ENCODE peak calls at places on chromosomes 2 and 18, in ten cellular contexts. One of them, this sample, is unnamed.

GRCh38 chr2:141699573-141699972 is 431.2 kb downstream of the LRP1B start:
- DNase-seq in tibial nerve: no peak
- DNase-seq in heart left ventricle: no peak
- DNase-seq in GM13977: no peak
- DNase-seq in GM20000: no peak
- DNase-seq in Peyer's patch: no peak
- DNase-seq in heart right ventricle: no peak
- DNase-seq in cardiac muscle cell: no peak
- DNase-seq in adrenal gland: no peak
- DNase-seq in HL-60: no peak
- DNase-seq in this sample: no peak

GRCh38 chr2:170716851-170717598 is 1.9 kb downstream of the SP5 start:
- DNase-seq in tibial nerve: no peak
- DNase-seq in heart left ventricle: peak
- DNase-seq in GM13977: peak
- DNase-seq in GM20000: peak
- DNase-seq in Peyer's patch: peak
- DNase-seq in heart right ventricle: peak
- DNase-seq in cardiac muscle cell: peak
- DNase-seq in adrenal gland: peak
- DNase-seq in HL-60: no peak
- DNase-seq in this sample: peak

GRCh38 chr2:208358758-208359631 is 47.6 kb upstream of the PTH2R start:
- DNase-seq in tibial nerve: no peak
- DNase-seq in heart left ventricle: no peak
- DNase-seq in GM13977: no peak
- DNase-seq in GM20000: no peak
- DNase-seq in Peyer's patch: no peak
- DNase-seq in heart right ventricle: no peak
- DNase-seq in cardiac muscle cell: peak
- DNase-seq in adrenal gland: no peak
- DNase-seq in HL-60: peak
- DNase-seq in this sample: no peak

GRCh38 chr2:187552959-187553681 is 1.1 kb downstream of the TFPI start:
- DNase-seq in tibial nerve: no peak
- DNase-seq in heart left ventricle: no peak
- DNase-seq in GM13977: no peak
- DNase-seq in GM20000: no peak
- DNase-seq in Peyer's patch: no peak
- DNase-seq in heart right ventricle: no peak
- DNase-seq in cardiac muscle cell: peak
- DNase-seq in adrenal gland: no peak
- DNase-seq in HL-60: no peak
- DNase-seq in this sample: no peak

GRCh38 chr2:47173986-47174730 is 19.1 kb upstream of the STPG4 start:
- DNase-seq in tibial nerve: no peak
- DNase-seq in heart left ventricle: no peak
- DNase-seq in GM13977: no peak
- DNase-seq in GM20000: no peak
- DNase-seq in Peyer's patch: no peak
- DNase-seq in heart right ventricle: no peak
- DNase-seq in cardiac muscle cell: no peak
- DNase-seq in adrenal gland: no peak
- DNase-seq in HL-60: no peak
- DNase-seq in this sample: no peak

GRCh38 chr18:8283901-8284585 is 325.2 kb upstream of the RAB12 start:
- DNase-seq in tibial nerve: no peak
- DNase-seq in heart left ventricle: no peak
- DNase-seq in GM13977: no peak
- DNase-seq in GM20000: no peak
- DNase-seq in Peyer's patch: no peak
- DNase-seq in heart right ventricle: no peak
- DNase-seq in cardiac muscle cell: peak
- DNase-seq in adrenal gland: no peak
- DNase-seq in HL-60: no peak
- DNase-seq in this sample: no peak

GRCh38 chr2:146004470-146004869 is 1484.6 kb upstream of the ZEB2 start:
- DNase-seq in tibial nerve: no peak
- DNase-seq in heart left ventricle: no peak
- DNase-seq in GM13977: no peak
- DNase-seq in GM20000: no peak
- DNase-seq in Peyer's patch: no peak
- DNase-seq in heart right ventricle: no peak
- DNase-seq in cardiac muscle cell: peak
- DNase-seq in adrenal gland: no peak
- DNase-seq in HL-60: no peak
- DNase-seq in this sample: no peak

GRCh38 chr2:134140251-134140661 is 113.6 kb upstream of the MGAT5 start:
- DNase-seq in tibial nerve: no peak
- DNase-seq in heart left ventricle: no peak
- DNase-seq in GM13977: no peak
- DNase-seq in GM20000: no peak
- DNase-seq in Peyer's patch: peak
- DNase-seq in heart right ventricle: no peak
- DNase-seq in cardiac muscle cell: no peak
- DNase-seq in adrenal gland: no peak
- DNase-seq in HL-60: no peak
- DNase-seq in this sample: no peak

GRCh38 chr2:64943387-64944150 is 45.6 kb upstream of the SLC1A4 start:
- DNase-seq in tibial nerve: no peak
- DNase-seq in heart left ventricle: no peak
- DNase-seq in GM13977: no peak
- DNase-seq in GM20000: no peak
- DNase-seq in Peyer's patch: no peak
- DNase-seq in heart right ventricle: peak
- DNase-seq in cardiac muscle cell: peak
- DNase-seq in adrenal gland: peak
- DNase-seq in HL-60: no peak
- DNase-seq in this sample: no peak

GRCh38 chr2:66478729-66479316 is 43.9 kb downstream of the MEIS1 start:
- DNase-seq in tibial nerve: no peak
- DNase-seq in heart left ventricle: no peak
- DNase-seq in GM13977: no peak
- DNase-seq in GM20000: no peak
- DNase-seq in Peyer's patch: no peak
- DNase-seq in heart right ventricle: no peak
- DNase-seq in cardiac muscle cell: no peak
- DNase-seq in adrenal gland: no peak
- DNase-seq in HL-60: no peak
- DNase-seq in this sample: no peak

GRCh38 chr18:55868909-55869308 is 280.9 kb upstream of the TCF4 start:
- DNase-seq in tibial nerve: no peak
- DNase-seq in heart left ventricle: no peak
- DNase-seq in GM13977: no peak
- DNase-seq in GM20000: no peak
- DNase-seq in Peyer's patch: no peak
- DNase-seq in heart right ventricle: no peak
- DNase-seq in cardiac muscle cell: no peak
- DNase-seq in adrenal gland: no peak
- DNase-seq in HL-60: no peak
- DNase-seq in this sample: no peak

GRCh38 chr2:19899853-19900525 is 1.8 kb downstream of the TTC32 start:
- DNase-seq in tibial nerve: no peak
- DNase-seq in heart left ventricle: no peak
- DNase-seq in GM13977: peak
- DNase-seq in GM20000: no peak
- DNase-seq in Peyer's patch: no peak
- DNase-seq in heart right ventricle: no peak
- DNase-seq in cardiac muscle cell: no peak
- DNase-seq in adrenal gland: no peak
- DNase-seq in HL-60: no peak
- DNase-seq in this sample: no peak

GRCh38 chr2:221075203-221075602 is 496.9 kb downstream of the EPHA4 start:
- DNase-seq in tibial nerve: no peak
- DNase-seq in heart left ventricle: no peak
- DNase-seq in GM13977: no peak
- DNase-seq in GM20000: no peak
- DNase-seq in Peyer's patch: no peak
- DNase-seq in heart right ventricle: no peak
- DNase-seq in cardiac muscle cell: no peak
- DNase-seq in adrenal gland: no peak
- DNase-seq in HL-60: no peak
- DNase-seq in this sample: no peak

GRCh38 chr18:48228841-48229240 is 180.3 kb downstream of the ZBTB7C start:
- DNase-seq in tibial nerve: no peak
- DNase-seq in heart left ventricle: no peak
- DNase-seq in GM13977: no peak
- DNase-seq in GM20000: no peak
- DNase-seq in Peyer's patch: no peak
- DNase-seq in heart right ventricle: no peak
- DNase-seq in cardiac muscle cell: peak
- DNase-seq in adrenal gland: no peak
- DNase-seq in HL-60: no peak
- DNase-seq in this sample: no peak

GRCh38 chr2:17373041-17373440 is 145.2 kb downstream of the RAD51AP2 start:
- DNase-seq in tibial nerve: no peak
- DNase-seq in heart left ventricle: no peak
- DNase-seq in GM13977: no peak
- DNase-seq in GM20000: no peak
- DNase-seq in Peyer's patch: no peak
- DNase-seq in heart right ventricle: no peak
- DNase-seq in cardiac muscle cell: no peak
- DNase-seq in adrenal gland: no peak
- DNase-seq in HL-60: no peak
- DNase-seq in this sample: no peak

GRCh38 chr2:236395067-236395466 is 130.9 kb upstream of the ASB18 start:
- DNase-seq in tibial nerve: no peak
- DNase-seq in heart left ventricle: no peak
- DNase-seq in GM13977: no peak
- DNase-seq in GM20000: no peak
- DNase-seq in Peyer's patch: no peak
- DNase-seq in heart right ventricle: no peak
- DNase-seq in cardiac muscle cell: no peak
- DNase-seq in adrenal gland: no peak
- DNase-seq in HL-60: no peak
- DNase-seq in this sample: no peak
- TF ChIP-seq CTCF in tibial nerve: no peak
- TF ChIP-seq CTCF in heart left ventricle: no peak
- TF ChIP-seq CTCF in GM13977: no peak
- TF ChIP-seq CTCF in GM20000: no peak
- TF ChIP-seq CTCF in Peyer's patch: no peak
- TF ChIP-seq CTCF in heart right ventricle: no peak
- TF ChIP-seq CTCF in cardiac muscle cell: no peak
- TF ChIP-seq CTCF in adrenal gland: no peak
- TF ChIP-seq CTCF in HL-60: no peak
- TF ChIP-seq CTCF in this sample: no peak

GRCh38 chr18:11818486-11819203 is 32.6 kb upstream of the CHMP1B start:
- DNase-seq in tibial nerve: no peak
- DNase-seq in heart left ventricle: no peak
- DNase-seq in GM13977: no peak
- DNase-seq in GM20000: no peak
- DNase-seq in Peyer's patch: no peak
- DNase-seq in heart right ventricle: no peak
- DNase-seq in cardiac muscle cell: no peak
- DNase-seq in adrenal gland: no peak
- DNase-seq in HL-60: no peak
- DNase-seq in this sample: no peak
- TF ChIP-seq CTCF in tibial nerve: no peak
- TF ChIP-seq CTCF in heart left ventricle: no peak
- TF ChIP-seq CTCF in GM13977: no peak
- TF ChIP-seq CTCF in GM20000: no peak
- TF ChIP-seq CTCF in Peyer's patch: no peak
- TF ChIP-seq CTCF in heart right ventricle: no peak
- TF ChIP-seq CTCF in cardiac muscle cell: no peak
- TF ChIP-seq CTCF in adrenal gland: no peak
- TF ChIP-seq CTCF in HL-60: no peak
- TF ChIP-seq CTCF in this sample: no peak

GRCh38 chr2:75610671-75611070 is 35.9 kb upstream of the MRPL19 start:
- DNase-seq in tibial nerve: no peak
- DNase-seq in heart left ventricle: no peak
- DNase-seq in GM13977: no peak
- DNase-seq in GM20000: no peak
- DNase-seq in Peyer's patch: no peak
- DNase-seq in heart right ventricle: no peak
- DNase-seq in cardiac muscle cell: no peak
- DNase-seq in adrenal gland: no peak
- DNase-seq in HL-60: no peak
- DNase-seq in this sample: no peak

GRCh38 chr2:75607988-75608683 is 38.4 kb upstream of the MRPL19 start:
- DNase-seq in tibial nerve: no peak
- DNase-seq in heart left ventricle: no peak
- DNase-seq in GM13977: no peak
- DNase-seq in GM20000: no peak
- DNase-seq in Peyer's patch: no peak
- DNase-seq in heart right ventricle: no peak
- DNase-seq in cardiac muscle cell: no peak
- DNase-seq in adrenal gland: no peak
- DNase-seq in HL-60: no peak
- DNase-seq in this sample: no peak

GRCh38 chr2:75608684-75609333 is 37.8 kb upstream of the MRPL19 start:
- DNase-seq in tibial nerve: peak
- DNase-seq in heart left ventricle: peak
- DNase-seq in GM13977: peak
- DNase-seq in GM20000: peak
- DNase-seq in Peyer's patch: peak
- DNase-seq in heart right ventricle: peak
- DNase-seq in cardiac muscle cell: peak
- DNase-seq in adrenal gland: peak
- DNase-seq in HL-60: peak
- DNase-seq in this sample: peak

GRCh38 chr2:75609937-75610508 is 36.6 kb upstream of the MRPL19 start:
- DNase-seq in tibial nerve: no peak
- DNase-seq in heart left ventricle: no peak
- DNase-seq in GM13977: no peak
- DNase-seq in GM20000: no peak
- DNase-seq in Peyer's patch: no peak
- DNase-seq in heart right ventricle: no peak
- DNase-seq in cardiac muscle cell: no peak
- DNase-seq in adrenal gland: no peak
- DNase-seq in HL-60: no peak
- DNase-seq in this sample: no peak

DNA sequence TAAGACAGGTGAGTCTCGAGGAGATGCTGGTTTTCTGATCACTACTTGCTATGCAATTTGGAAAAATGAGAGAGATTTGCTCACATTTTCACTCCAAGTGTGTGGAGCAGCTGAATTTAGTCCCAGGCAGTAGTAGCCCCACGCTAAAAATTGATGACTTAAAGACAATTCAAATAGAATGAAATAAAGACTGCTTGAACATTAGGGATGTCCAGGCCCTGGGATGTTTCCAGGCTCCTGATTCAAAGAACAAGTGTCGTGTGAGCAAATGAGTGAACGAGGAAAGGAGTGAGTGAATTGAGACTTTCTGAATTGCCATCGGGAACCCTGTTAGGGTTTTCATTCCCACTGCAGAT is 37.3 kb upstream of the MRPL19 start:
- DNase-seq in tibial nerve: no peak
- DNase-seq in heart left ventricle: no peak
- DNase-seq in GM13977: no peak
- DNase-seq in GM20000: no peak
- DNase-seq in Peyer's patch: no peak
- DNase-seq in heart right ventricle: no peak
- DNase-seq in cardiac muscle cell: no peak
- DNase-seq in adrenal gland: no peak
- DNase-seq in HL-60: no peak
- DNase-seq in this sample: no peak
- TF ChIP-seq CTCF in tibial nerve: no peak
- TF ChIP-seq CTCF in heart left ventricle: no peak
- TF ChIP-seq CTCF in GM13977: peak
- TF ChIP-seq CTCF in GM20000: no peak
- TF ChIP-seq CTCF in Peyer's patch: no peak
- TF ChIP-seq CTCF in heart right ventricle: no peak
- TF ChIP-seq CTCF in cardiac muscle cell: no peak
- TF ChIP-seq CTCF in adrenal gland: no peak
- TF ChIP-seq CTCF in HL-60: no peak
- TF ChIP-seq CTCF in this sample: no peak

GRCh38 chr2:231795525-231796327 is 9.5 kb downstream of the COPS7B start:
- DNase-seq in tibial nerve: no peak
- DNase-seq in heart left ventricle: no peak
- DNase-seq in GM13977: no peak
- DNase-seq in GM20000: no peak
- DNase-seq in Peyer's patch: no peak
- DNase-seq in heart right ventricle: no peak
- DNase-seq in cardiac muscle cell: peak
- DNase-seq in adrenal gland: peak
- DNase-seq in HL-60: peak
- DNase-seq in this sample: no peak
- TF ChIP-seq CTCF in tibial nerve: no peak
- TF ChIP-seq CTCF in heart left ventricle: no peak
- TF ChIP-seq CTCF in GM13977: peak
- TF ChIP-seq CTCF in GM20000: no peak
- TF ChIP-seq CTCF in Peyer's patch: peak
- TF ChIP-seq CTCF in heart right ventricle: no peak
- TF ChIP-seq CTCF in cardiac muscle cell: peak
- TF ChIP-seq CTCF in adrenal gland: peak
- TF ChIP-seq CTCF in HL-60: no peak
- TF ChIP-seq CTCF in this sample: peak